ENCODE peak calls at places on chromosome 19, in five cellular contexts. C, R, P, S and K are unnamed samples.

GRCh38 chr19:55931936-55932386 is at the start of gene NLRP13:
- DNase-seq in C (no peak), R (no peak), P (no peak), S (no peak), K (no peak)

GRCh38 chr19:7916137-7916907 is 1.7 kb downstream of the TGFBR3L start:
- DNase-seq in C (no peak), R (peak), P (no peak), S (no peak), K (no peak)

GRCh38 chr19:52453324-52454094 is at the start of gene ZNF578:
- DNase-seq in C (peak), R (no peak), P (no peak), S (no peak), K (peak)

GRCh38 chr19:38665950-38666661 is 18.7 kb downstream of the ACTN4 start:
- DNase-seq in C (no peak), R (peak), P (peak), S (no peak), K (no peak)

GRCh38 chr19:42442833-42443232 is at the start of gene CXCL17:
- DNase-seq in C (no peak), R (no peak), P (no peak), S (no peak), K (no peak)

GRCh38 chr19:10543420-10544241 is at the start of gene ATG4D:
- DNase-seq in C (peak), R (peak), P (peak), S (no peak), K (peak)

GRCh38 chr19:1516395-1516753 is 3.6 kb upstream of the ADAMTSL5 start:
- DNase-seq in C (peak), R (no peak), P (peak), S (no peak), K (no peak)

GRCh38 chr19:48443262-48443661 is 2.5 kb upstream of the GRWD1 start:
- DNase-seq in C (no peak), R (no peak), P (no peak), S (no peak), K (no peak)

GRCh38 chr19:10230904-10231623 is at the start of gene S1PR2:
- DNase-seq in C (peak), R (peak), P (peak), S (no peak), K (peak)

GRCh38 chr19:18741566-18742121 is 49.5 kb downstream of the COMP start:
- DNase-seq in C (no peak), R (no peak), P (peak), S (no peak), K (no peak)

GRCh38 chr19:30046522-30046921 is 104.5 kb downstream of the URI1 start:
- DNase-seq in C (peak), R (no peak), P (no peak), S (peak), K (no peak)

GRCh38 chr19:55112781-55113569 is 4.5 kb downstream of the PPP1R12C start:
- DNase-seq in C (peak), R (no peak), P (no peak), S (no peak), K (peak)

GRCh38 chr19:29714371-29714952 is 599 bp downstream of the C19orf12 start:
- DNase-seq in C (peak), R (no peak), P (no peak), S (no peak), K (no peak)

GRCh38 chr19:19578241-19578640 is 40.2 kb downstream of the CILP2 start:
- DNase-seq in C (no peak), R (no peak), P (no peak), S (no peak), K (no peak)

GRCh38 chr19:38252935-38253691 is 3.1 kb downstream of the PPP1R14A start:
- DNase-seq in C (no peak), R (no peak), P (no peak), S (no peak), K (no peak)

GRCh38 chr19:13842294-13843103 is 34.4 kb upstream of the NANOS3 start:
- DNase-seq in C (peak), R (no peak), P (no peak), S (no peak), K (peak)

GRCh38 chr19:16380943-16381755 is 56.5 kb downstream of the KLF2 start:
- DNase-seq in C (no peak), R (no peak), P (no peak), S (no peak), K (no peak)

GRCh38 chr19:16384688-16385087 is 60.1 kb downstream of the KLF2 start:
- DNase-seq in C (no peak), R (no peak), P (no peak), S (no peak), K (no peak)

GRCh38 chr19:16383584-16384161 is 59.0 kb downstream of the KLF2 start:
- DNase-seq in C (no peak), R (no peak), P (no peak), S (no peak), K (no peak)

GRCh38 chr19:16381756-16382401 is 57.3 kb downstream of the KLF2 start:
- DNase-seq in C (no peak), R (no peak), P (no peak), S (no peak), K (no peak)

GRCh38 chr19:16382775-16383543 is 58.3 kb downstream of the KLF2 start:
- DNase-seq in C (peak), R (peak), P (peak), S (no peak), K (peak)
- TF ChIP-seq TAF1 in C (no peak), R (peak), P (no peak), S (no peak), K (no peak)

DNA sequence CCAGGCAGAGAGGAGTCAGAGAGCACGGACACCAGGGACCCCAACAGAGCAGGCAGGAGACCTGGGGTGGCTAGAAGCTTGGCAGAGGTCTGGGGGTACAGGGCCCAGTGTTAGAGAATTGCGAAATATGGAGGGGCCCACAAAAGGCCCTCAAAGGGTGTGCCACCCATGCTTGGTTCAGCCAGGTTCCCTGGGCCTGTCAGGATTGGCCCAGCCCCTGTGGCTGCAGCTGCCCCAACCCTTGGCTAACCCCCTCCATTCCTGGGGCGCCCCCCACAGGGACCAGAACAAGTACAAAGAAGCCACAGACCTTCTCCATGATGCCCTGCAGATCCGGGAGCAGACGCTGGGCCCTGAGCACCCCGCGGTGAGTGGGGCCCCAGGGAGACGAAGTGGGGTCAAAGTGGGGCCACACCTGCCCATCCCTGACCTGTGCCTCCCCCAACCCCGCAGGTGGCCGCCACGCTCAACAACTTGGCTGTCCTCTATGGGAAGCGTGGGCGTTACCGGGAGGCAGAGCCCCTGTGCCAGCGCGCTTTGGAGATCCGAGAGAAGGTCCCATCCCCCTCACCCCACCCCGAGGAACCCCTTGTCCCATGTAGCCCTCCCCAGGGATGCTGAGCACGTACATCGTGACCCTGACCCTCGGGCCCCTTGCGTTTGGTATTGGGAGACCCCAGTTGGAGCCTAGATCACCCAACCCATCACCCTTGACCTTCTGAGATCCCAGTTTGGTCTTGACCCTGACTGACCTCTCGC is 8.0 kb downstream of the KLC3 start:
- DNase-seq in C (no peak), R (no peak), P (no peak), S (no peak), K (no peak)
- TF ChIP-seq POLR2AphosphoS5 in C (no peak), R (no peak), P (no peak), S (no peak), K (no peak)

GRCh38 chr19:49637865-49638350 is 2.0 kb downstream of the RRAS start:
- DNase-seq in C (peak), R (peak), P (no peak), S (no peak), K (no peak)
- TF ChIP-seq POLR2A in C (no peak), R (no peak), P (no peak), S (no peak), K (no peak)

GRCh38 chr19:17496337-17496997 is 15.0 kb upstream of the PGLS start:
- DNase-seq in C (peak), R (peak), P (peak), S (peak), K (peak)
- TF ChIP-seq TAF1 in C (no peak), R (no peak), P (no peak), S (no peak), K (no peak)

GRCh38 chr19:40232949-40233810 is 6.7 kb upstream of the CCNP start:
- DNase-seq in C (no peak), R (no peak), P (no peak), S (no peak), K (no peak)

GRCh38 chr19:40229926-40230417 is 3.5 kb upstream of the CCNP start:
- DNase-seq in C (no peak), R (no peak), P (no peak), S (no peak), K (no peak)

GRCh38 chr19:40232479-40232878 is 6.0 kb upstream of the CCNP start:
- DNase-seq in C (peak), R (no peak), P (peak), S (no peak), K (no peak)

GRCh38 chr19:40231057-40231456 is 4.6 kb upstream of the CCNP start:
- DNase-seq in C (no peak), R (no peak), P (no peak), S (no peak), K (no peak)

GRCh38 chr19:40231544-40232424 is 5.3 kb upstream of the CCNP start:
- DNase-seq in C (peak), R (no peak), P (peak), S (no peak), K (no peak)
- TF ChIP-seq POLR2AphosphoS5 in C (peak), R (no peak), P (peak), S (no peak), K (no peak)

GRCh38 chr19:2532252-2533071 is 56.5 kb downstream of the GADD45B start:
- DNase-seq in C (no peak), R (no peak), P (no peak), S (no peak), K (no peak)

GRCh38 chr19:2533072-2533425 is 57.1 kb downstream of the GADD45B start:
- DNase-seq in C (no peak), R (no peak), P (no peak), S (no peak), K (no peak)

GRCh38 chr19:2536461-2536860 is 60.5 kb downstream of the GADD45B start:
- DNase-seq in C (no peak), R (no peak), P (no peak), S (no peak), K (no peak)

GRCh38 chr19:2534374-2535050 is 58.6 kb downstream of the GADD45B start:
- DNase-seq in C (no peak), R (no peak), P (no peak), S (no peak), K (no peak)

DNA sequence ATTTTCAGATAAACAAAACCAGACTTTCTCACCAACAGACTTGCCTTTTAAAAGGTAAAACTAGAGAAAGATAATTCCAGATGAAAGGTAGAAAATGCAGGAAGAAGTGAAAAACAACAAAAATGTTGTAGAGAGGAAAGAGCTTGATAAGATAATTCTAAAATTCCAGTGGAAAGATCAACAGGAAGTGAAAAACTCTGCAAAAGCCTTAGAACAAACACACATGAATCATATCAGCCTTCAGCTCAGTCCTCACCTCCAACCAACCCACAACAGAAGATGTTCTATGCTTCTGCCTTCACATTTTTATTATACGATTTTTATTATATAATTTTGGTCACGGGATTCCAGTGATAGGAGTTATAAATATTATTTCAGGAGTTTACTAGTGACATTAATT is 57.8 kb downstream of the GADD45B start:
- DNase-seq in C (no peak), R (no peak), P (no peak), S (no peak), K (no peak)
- TF ChIP-seq POLR2A in C (no peak), R (no peak), P (no peak), S (no peak), K (no peak)